ENCODE peak calls at places on chromosomes 11 and 22, in six cellular contexts. V is cardiac fibroblast; A is HFFc6; X is Ammon's horn; N is stimulated activated CD8-positive, alpha-beta memory T cell treated with anti-CD3 and anti-CD28 coated beads, Interleukin-15, amount 100 ng/mL, for 4 hours; D is non-pigmented ciliary epithelial cell. T is an unnamed sample.

GRCh38 chr11:3644817-3645235 is at the start of gene ART1:
- DNase-seq in A (no peak), X (no peak), V (peak), D (no peak), N (no peak), T (peak)

GRCh38 chr11:47305734-47306483 is 36.0 kb downstream of the MADD start:
- DNase-seq in N (no peak), V (peak), D (no peak), X (peak), A (peak), T (no peak)

GRCh38 chr22:25085930-25086901 is 113.4 kb upstream of the CRYBB3 start:
- DNase-seq in X (no peak), N (no peak), A (no peak), D (no peak), V (peak), T (no peak)

GRCh38 chr22:50529416-50530279 is at the start of gene TYMP:
- DNase-seq in V (no peak), X (no peak), A (no peak), N (no peak), D (no peak), T (no peak)

GRCh38 chr11:118923721-118924587 is 1.8 kb downstream of the BCL9L start:
- DNase-seq in A (no peak), N (no peak), D (no peak), V (no peak), X (no peak), T (no peak)

GRCh38 chr22:22673628-22674027 is 29.2 kb downstream of the GGTLC2 start:
- DNase-seq in V (no peak), X (no peak), N (no peak), D (no peak), A (no peak), T (no peak)

GRCh38 chr11:38461751-38462150 is 1863.7 kb upstream of the RAG2 start:
- DNase-seq in D (no peak), A (no peak), X (no peak), V (no peak), N (no peak), T (no peak)

GRCh38 chr11:88631497-88631896 is 294.0 kb upstream of the CTSC start:
- DNase-seq in A (no peak), N (no peak), V (peak), D (no peak), X (no peak), T (no peak)

GRCh38 chr22:24401824-24402434 is 25.5 kb upstream of the ADORA2A start:
- DNase-seq in V (no peak), N (no peak), X (no peak), A (no peak), D (no peak), T (no peak)

GRCh38 chr11:96019271-96019670 is 95.4 kb upstream of the MTMR2 start:
- DNase-seq in X (no peak), A (no peak), N (no peak), D (no peak), V (no peak), T (no peak)

GRCh38 chr22:17436981-17437410 is 67.7 kb downstream of the CECR2 start:
- DNase-seq in N (no peak), A (no peak), V (no peak), D (no peak), X (peak), T (no peak)

GRCh38 chr22:40204331-40205116 is 26.8 kb downstream of the TNRC6B start:
- DNase-seq in D (no peak), X (no peak), N (no peak), A (peak), V (peak), T (no peak)

GRCh38 chr11:119316017-119316728 is 757 bp downstream of the MCAM start:
- DNase-seq in D (no peak), X (peak), A (no peak), V (no peak), N (no peak), T (peak)

GRCh38 chr11:75490221-75491181 is 35.2 kb downstream of the GDPD5 start:
- DNase-seq in A (no peak), N (no peak), X (no peak), V (no peak), D (no peak), T (no peak)

GRCh38 chr11:60370811-60371297 is 7.5 kb upstream of the MS4A7 start:
- DNase-seq in V (peak), N (no peak), A (no peak), X (no peak), D (no peak), T (no peak)

T was measured in KBM-7.